ENCODE peak calls at places on chromosome 22, in six cellular contexts. One of them, this sample, is unnamed.

GRCh38 chr22:22098457-22099193 is 116.0 kb upstream of the TOP3B start:
- DNase-seq in natural killer cell: no peak
- DNase-seq in NCI-H2081: no peak
- DNase-seq in EL: no peak
- DNase-seq in midbrain: no peak
- DNase-seq in GM10248: no peak
- DNase-seq in this sample: no peak

GRCh38 chr22:20247010-20247505 is 21.1 kb downstream of the RTN4R start:
- DNase-seq in NCI-H2081: no peak
- DNase-seq in GM10248: peak; percentile 88
- DNase-seq in natural killer cell: no peak
- DNase-seq in EL: peak; percentile 18
- DNase-seq in midbrain: no peak
- DNase-seq in this sample: peak; percentile 37

GRCh38 chr22:47452184-47452583 is 689.7 kb downstream of the TBC1D22A start:
- DNase-seq in GM10248: no peak
- DNase-seq in midbrain: no peak
- DNase-seq in NCI-H2081: no peak
- DNase-seq in EL: no peak
- DNase-seq in natural killer cell: no peak
- DNase-seq in this sample: no peak

GRCh38 chr22:48740731-48741405 is 1086.8 kb downstream of the BRD1 start:
- DNase-seq in NCI-H2081: no peak
- DNase-seq in natural killer cell: no peak
- DNase-seq in midbrain: no peak
- DNase-seq in EL: no peak
- DNase-seq in GM10248: no peak
- DNase-seq in this sample: peak; percentile 27

GRCh38 chr22:47393191-47393590 is 630.7 kb downstream of the TBC1D22A start:
- DNase-seq in GM10248: no peak
- DNase-seq in EL: no peak
- DNase-seq in NCI-H2081: no peak
- DNase-seq in midbrain: no peak
- DNase-seq in natural killer cell: no peak
- DNase-seq in this sample: no peak

GRCh38 chr22:43172191-43172590 is 14.7 kb downstream of the TTLL12 start:
- DNase-seq in EL: no peak
- DNase-seq in NCI-H2081: no peak
- DNase-seq in natural killer cell: no peak
- DNase-seq in midbrain: no peak
- DNase-seq in GM10248: no peak
- DNase-seq in this sample: peak; percentile 42

GRCh38 chr22:19844423-19845368 is 10.0 kb downstream of the GNB1L start:
- DNase-seq in EL: peak; percentile 82
- DNase-seq in natural killer cell: no peak
- DNase-seq in midbrain: peak; percentile 57
- DNase-seq in NCI-H2081: no peak
- DNase-seq in GM10248: no peak
- DNase-seq in this sample: no peak

GRCh38 chr22:31350410-31350863 is 4.3 kb upstream of the PATZ1 start:
- DNase-seq in GM10248: no peak
- DNase-seq in natural killer cell: no peak
- DNase-seq in EL: no peak
- DNase-seq in midbrain: no peak
- DNase-seq in NCI-H2081: peak; percentile 65
- DNase-seq in this sample: no peak

GRCh38 chr22:27459955-27460354 is 341.6 kb downstream of the MN1 start:
- DNase-seq in GM10248: no peak
- DNase-seq in natural killer cell: no peak
- DNase-seq in NCI-H2081: no peak
- DNase-seq in midbrain: no peak
- DNase-seq in EL: no peak
- DNase-seq in this sample: no peak

GRCh38 chr22:44648821-44649566 is 53.0 kb upstream of the PRR5 start:
- DNase-seq in EL: peak; percentile 84
- DNase-seq in NCI-H2081: no peak
- DNase-seq in natural killer cell: no peak
- DNase-seq in midbrain: no peak
- DNase-seq in GM10248: no peak
- DNase-seq in this sample: no peak

GRCh38 chr22:44665115-44665514 is 36.9 kb upstream of the PRR5 start:
- DNase-seq in NCI-H2081: no peak
- DNase-seq in EL: peak; percentile 56
- DNase-seq in GM10248: no peak
- DNase-seq in natural killer cell: no peak
- DNase-seq in midbrain: peak; percentile 54
- DNase-seq in this sample: no peak

GRCh38 chr22:50420581-50420980 is 54.3 kb downstream of the SBF1 start:
- DNase-seq in NCI-H2081: no peak
- DNase-seq in EL: no peak
- DNase-seq in midbrain: no peak
- DNase-seq in GM10248: no peak
- DNase-seq in natural killer cell: no peak
- DNase-seq in this sample: no peak

GRCh38 chr22:26568207-26568706 is 21.7 kb downstream of the TPST2 start:
- DNase-seq in NCI-H2081: peak; percentile 19
- DNase-seq in midbrain: no peak
- DNase-seq in natural killer cell: no peak
- DNase-seq in GM10248: no peak
- DNase-seq in EL: peak; percentile 40
- DNase-seq in this sample: no peak

GRCh38 chr22:49328076-49328475 is 499.6 kb downstream of the BRD1 start:
- DNase-seq in NCI-H2081: no peak
- DNase-seq in EL: no peak
- DNase-seq in midbrain: no peak
- DNase-seq in GM10248: no peak
- DNase-seq in natural killer cell: no peak
- DNase-seq in this sample: no peak

GRCh38 chr22:39960791-39961746 is 872 bp downstream of the TMA7B start:
- DNase-seq in NCI-H2081: no peak
- DNase-seq in EL: peak; percentile 95
- DNase-seq in midbrain: no peak
- DNase-seq in natural killer cell: peak; percentile 69
- DNase-seq in GM10248: peak; percentile 79
- DNase-seq in this sample: peak; percentile 78

GRCh38 chr22:25651332-25651731 is 86.9 kb downstream of the GRK3 start:
- DNase-seq in midbrain: no peak
- DNase-seq in GM10248: no peak
- DNase-seq in NCI-H2081: no peak
- DNase-seq in EL: no peak
- DNase-seq in natural killer cell: no peak
- DNase-seq in this sample: no peak

GRCh38 chr22:35443790-35444684 is 44.1 kb downstream of the MCM5 start:
- DNase-seq in midbrain: no peak
- DNase-seq in natural killer cell: no peak
- DNase-seq in EL: no peak
- DNase-seq in GM10248: no peak
- DNase-seq in NCI-H2081: peak; percentile 39
- DNase-seq in this sample: no peak

GRCh38 chr22:29102300-29102699 is 29.5 kb downstream of the KREMEN1 start:
- DNase-seq in midbrain: no peak
- DNase-seq in GM10248: no peak
- DNase-seq in natural killer cell: no peak
- DNase-seq in NCI-H2081: no peak
- DNase-seq in EL: no peak
- DNase-seq in this sample: no peak

GRCh38 chr22:50261615-50262459 is at the start of gene MAPK12:
- DNase-seq in natural killer cell: no peak
- DNase-seq in EL: peak; percentile 56
- DNase-seq in NCI-H2081: peak; percentile 50
- DNase-seq in midbrain: no peak
- DNase-seq in GM10248: peak; percentile 83
- DNase-seq in this sample: no peak

GRCh38 chr22:43101306-43101705 is 9.2 kb upstream of the BIK start:
- DNase-seq in NCI-H2081: no peak
- DNase-seq in GM10248: no peak
- DNase-seq in natural killer cell: no peak
- DNase-seq in EL: no peak
- DNase-seq in midbrain: no peak
- DNase-seq in this sample: no peak

GRCh38 chr22:38136607-38137006 is 26.1 kb upstream of the BAIAP2L2 start:
- DNase-seq in natural killer cell: no peak
- DNase-seq in GM10248: no peak
- DNase-seq in NCI-H2081: no peak
- DNase-seq in midbrain: no peak
- DNase-seq in EL: no peak
- DNase-seq in this sample: no peak

GRCh38 chr22:47783433-47784366 is 1021.2 kb downstream of the TBC1D22A start:
- DNase-seq in NCI-H2081: no peak
- DNase-seq in GM10248: no peak
- DNase-seq in midbrain: no peak
- DNase-seq in natural killer cell: no peak
- DNase-seq in EL: no peak
- DNase-seq in this sample: peak; percentile 23

GRCh38 chr22:35971418-35972119 is 57.1 kb downstream of the RBFOX2 start:
- DNase-seq in natural killer cell: no peak
- DNase-seq in midbrain: no peak
- DNase-seq in EL: peak; percentile 87
- DNase-seq in GM10248: no peak
- DNase-seq in NCI-H2081: peak; percentile 23
- DNase-seq in this sample: no peak